ENCODE peak calls at places on chromosomes 2 and 18, in seven cellular contexts. One of them, this sample, is unnamed.

GRCh38 chr2:128384956-128385355 is 66.3 kb upstream of the HS6ST1 start:
- DNase-seq in GM23338: no peak
- DNase-seq in upper lobe of left lung: peak
- DNase-seq in SK-N-SH: no peak
- DNase-seq in K562: no peak
- DNase-seq in stomach: peak
- DNase-seq in transverse colon: no peak
- DNase-seq in this sample: no peak

GRCh38 chr18:55950379-55951166 is 362.6 kb upstream of the TCF4 start:
- DNase-seq in upper lobe of left lung: no peak
- DNase-seq in SK-N-SH: no peak
- DNase-seq in GM23338: no peak
- DNase-seq in transverse colon: no peak
- DNase-seq in K562: no peak
- DNase-seq in stomach: no peak
- DNase-seq in this sample: no peak

GRCh38 chr18:427005-427404 is 73.5 kb downstream of the COLEC12 start:
- DNase-seq in SK-N-SH: no peak
- DNase-seq in upper lobe of left lung: no peak
- DNase-seq in transverse colon: no peak
- DNase-seq in stomach: no peak
- DNase-seq in K562: no peak
- DNase-seq in GM23338: no peak
- DNase-seq in this sample: no peak

GRCh38 chr2:171793691-171794678 is 100.1 kb downstream of the SLC25A12 start:
- DNase-seq in GM23338: peak
- DNase-seq in SK-N-SH: no peak
- DNase-seq in transverse colon: no peak
- DNase-seq in upper lobe of left lung: no peak
- DNase-seq in K562: no peak
- DNase-seq in stomach: no peak
- DNase-seq in this sample: no peak

GRCh38 chr2:29166237-29166630 is 51.0 kb downstream of the CLIP4 start:
- DNase-seq in stomach: no peak
- DNase-seq in transverse colon: no peak
- DNase-seq in GM23338: no peak
- DNase-seq in K562: no peak
- DNase-seq in SK-N-SH: no peak
- DNase-seq in upper lobe of left lung: no peak
- DNase-seq in this sample: no peak

GRCh38 chr2:189657867-189658266 is 3.4 kb upstream of the ASNSD1 start:
- DNase-seq in stomach: peak
- DNase-seq in transverse colon: peak
- DNase-seq in upper lobe of left lung: peak
- DNase-seq in K562: no peak
- DNase-seq in SK-N-SH: no peak
- DNase-seq in GM23338: no peak
- DNase-seq in this sample: peak

GRCh38 chr18:10465157-10465990 is 10.9 kb downstream of the APCDD1 start:
- DNase-seq in stomach: no peak
- DNase-seq in transverse colon: no peak
- DNase-seq in GM23338: no peak
- DNase-seq in SK-N-SH: no peak
- DNase-seq in K562: no peak
- DNase-seq in upper lobe of left lung: no peak
- DNase-seq in this sample: no peak

GRCh38 chr2:28661589-28662001 is 90.0 kb upstream of the PPP1CB start:
- DNase-seq in upper lobe of left lung: peak
- DNase-seq in transverse colon: peak
- DNase-seq in GM23338: no peak
- DNase-seq in stomach: peak
- DNase-seq in K562: no peak
- DNase-seq in SK-N-SH: peak
- DNase-seq in this sample: no peak

GRCh38 chr2:9974344-9974743 is 22.9 kb downstream of the GRHL1 start:
- DNase-seq in transverse colon: no peak
- DNase-seq in SK-N-SH: no peak
- DNase-seq in K562: no peak
- DNase-seq in stomach: no peak
- DNase-seq in upper lobe of left lung: no peak
- DNase-seq in GM23338: no peak
- DNase-seq in this sample: no peak

GRCh38 chr2:174326880-174327558 is 7.7 kb upstream of the SP9 start:
- DNase-seq in upper lobe of left lung: no peak
- DNase-seq in GM23338: peak
- DNase-seq in stomach: no peak
- DNase-seq in K562: no peak
- DNase-seq in SK-N-SH: peak
- DNase-seq in transverse colon: no peak
- DNase-seq in this sample: no peak

GRCh38 chr2:238100049-238100820 is at the start of gene ESPNL:
- DNase-seq in stomach: peak
- DNase-seq in SK-N-SH: peak
- DNase-seq in GM23338: no peak
- DNase-seq in K562: peak
- DNase-seq in upper lobe of left lung: peak
- DNase-seq in transverse colon: no peak
- DNase-seq in this sample: no peak

GRCh38 chr2:227155395-227155794 is 8.6 kb downstream of the COL4A4 start:
- DNase-seq in upper lobe of left lung: no peak
- DNase-seq in K562: no peak
- DNase-seq in GM23338: peak
- DNase-seq in transverse colon: no peak
- DNase-seq in stomach: no peak
- DNase-seq in SK-N-SH: no peak
- DNase-seq in this sample: no peak

GRCh38 chr2:19059076-19059475 is 299.3 kb downstream of the OSR1 start:
- DNase-seq in upper lobe of left lung: peak
- DNase-seq in transverse colon: no peak
- DNase-seq in stomach: no peak
- DNase-seq in SK-N-SH: no peak
- DNase-seq in K562: no peak
- DNase-seq in GM23338: peak
- DNase-seq in this sample: no peak

GRCh38 chr2:63590621-63591408 is 2.1 kb downstream of the MDH1 start:
- DNase-seq in K562: peak
- DNase-seq in SK-N-SH: no peak
- DNase-seq in transverse colon: peak
- DNase-seq in upper lobe of left lung: peak
- DNase-seq in stomach: no peak
- DNase-seq in GM23338: no peak
- DNase-seq in this sample: peak

GRCh38 chr18:50079571-50080295 is 115.2 kb downstream of the MYO5B start:
- DNase-seq in stomach: peak
- DNase-seq in SK-N-SH: no peak
- DNase-seq in upper lobe of left lung: peak
- DNase-seq in K562: no peak
- DNase-seq in GM23338: no peak
- DNase-seq in transverse colon: peak
- DNase-seq in this sample: no peak

GRCh38 chr2:38515155-38516074 is 87.3 kb downstream of the HNRNPLL start:
- DNase-seq in SK-N-SH: no peak
- DNase-seq in GM23338: no peak
- DNase-seq in upper lobe of left lung: peak
- DNase-seq in transverse colon: peak
- DNase-seq in K562: peak
- DNase-seq in stomach: peak
- DNase-seq in this sample: peak

GRCh38 chr2:210531482-210531881 is 24.9 kb upstream of the CPS1 start:
- DNase-seq in transverse colon: no peak
- DNase-seq in SK-N-SH: no peak
- DNase-seq in upper lobe of left lung: no peak
- DNase-seq in stomach: no peak
- DNase-seq in K562: no peak
- DNase-seq in GM23338: no peak
- DNase-seq in this sample: no peak

GRCh38 chr18:62982600-62983251 is 267.4 kb downstream of the PHLPP1 start:
- DNase-seq in GM23338: peak
- DNase-seq in SK-N-SH: peak
- DNase-seq in transverse colon: peak
- DNase-seq in upper lobe of left lung: peak
- DNase-seq in K562: peak
- DNase-seq in stomach: peak
- DNase-seq in this sample: peak

GRCh38 chr2:223554923-223555322 is 47.2 kb downstream of the SCG2 start:
- DNase-seq in transverse colon: no peak
- DNase-seq in stomach: no peak
- DNase-seq in SK-N-SH: no peak
- DNase-seq in GM23338: peak
- DNase-seq in upper lobe of left lung: no peak
- DNase-seq in K562: no peak
- DNase-seq in this sample: peak

GRCh38 chr2:30422437-30422805 is 24.6 kb upstream of the LCLAT1 start:
- DNase-seq in upper lobe of left lung: peak
- DNase-seq in GM23338: no peak
- DNase-seq in transverse colon: peak
- DNase-seq in K562: no peak
- DNase-seq in stomach: peak
- DNase-seq in SK-N-SH: peak
- DNase-seq in this sample: no peak

GRCh38 chr18:36352384-36352783 is 54.9 kb downstream of the FHOD3 start:
- DNase-seq in SK-N-SH: no peak
- DNase-seq in stomach: no peak
- DNase-seq in K562: no peak
- DNase-seq in GM23338: no peak
- DNase-seq in transverse colon: no peak
- DNase-seq in upper lobe of left lung: no peak
- DNase-seq in this sample: no peak

GRCh38 chr2:33791625-33792024 is 192.5 kb upstream of the FAM98A start:
- DNase-seq in transverse colon: no peak
- DNase-seq in stomach: no peak
- DNase-seq in GM23338: no peak
- DNase-seq in upper lobe of left lung: peak
- DNase-seq in K562: no peak
- DNase-seq in SK-N-SH: no peak
- DNase-seq in this sample: no peak

GRCh38 chr2:120425014-120425413 is 79.1 kb downstream of the INHBB start:
- DNase-seq in SK-N-SH: no peak
- DNase-seq in transverse colon: no peak
- DNase-seq in upper lobe of left lung: no peak
- DNase-seq in GM23338: no peak
- DNase-seq in stomach: no peak
- DNase-seq in K562: no peak
- DNase-seq in this sample: no peak

GRCh38 chr2:219304223-219304622 is 5.0 kb downstream of the PTPRN start:
- DNase-seq in K562: no peak
- DNase-seq in SK-N-SH: no peak
- DNase-seq in GM23338: no peak
- DNase-seq in upper lobe of left lung: no peak
- DNase-seq in transverse colon: no peak
- DNase-seq in stomach: no peak
- DNase-seq in this sample: no peak
- H3K4me3 ChIP-seq in K562: no peak
- H3K4me3 ChIP-seq in SK-N-SH: no peak
- H3K4me3 ChIP-seq in GM23338: no peak
- H3K4me3 ChIP-seq in upper lobe of left lung: no peak
- H3K4me3 ChIP-seq in transverse colon: no peak
- H3K4me3 ChIP-seq in stomach: no peak
- H3K4me3 ChIP-seq in this sample: no peak

DNA sequence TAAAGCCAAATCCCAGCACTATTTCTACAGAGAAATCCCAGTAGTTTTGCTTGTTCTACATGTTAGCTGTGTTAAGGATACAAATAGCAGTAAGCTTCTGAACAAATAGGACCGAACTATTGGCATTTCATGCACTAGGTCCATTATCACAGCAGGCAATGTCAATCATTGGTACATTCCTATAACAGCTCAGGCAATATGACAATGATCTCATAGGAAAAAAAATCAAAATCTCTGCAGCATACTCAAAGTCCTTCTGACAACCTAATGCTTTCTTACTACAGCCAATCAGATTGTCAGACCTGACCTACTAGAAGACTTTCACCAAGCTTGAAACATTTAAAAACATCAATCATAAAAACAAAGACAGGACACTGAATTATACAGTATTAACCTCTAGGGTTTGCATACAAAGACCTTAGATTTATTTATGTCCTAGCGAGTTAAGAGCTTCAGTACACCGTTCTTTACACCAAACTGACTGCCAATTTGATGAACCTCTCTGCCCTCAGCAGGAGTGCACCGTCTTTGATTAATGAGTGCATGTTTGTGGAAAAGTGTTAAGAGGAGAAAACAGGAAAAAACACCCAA is 6.3 kb downstream of the BAZ2B start:
- DNase-seq in SK-N-SH: no peak
- DNase-seq in upper lobe of left lung: no peak
- DNase-seq in transverse colon: no peak
- DNase-seq in stomach: no peak
- DNase-seq in K562: no peak
- DNase-seq in GM23338: no peak
- DNase-seq in this sample: no peak
- TF ChIP-seq POLR2AphosphoS5 in SK-N-SH: no peak
- TF ChIP-seq POLR2AphosphoS5 in upper lobe of left lung: no peak
- TF ChIP-seq POLR2AphosphoS5 in transverse colon: no peak
- TF ChIP-seq POLR2AphosphoS5 in stomach: no peak
- TF ChIP-seq POLR2AphosphoS5 in K562: no peak
- TF ChIP-seq POLR2AphosphoS5 in GM23338: no peak
- TF ChIP-seq POLR2AphosphoS5 in this sample: no peak

DNA sequence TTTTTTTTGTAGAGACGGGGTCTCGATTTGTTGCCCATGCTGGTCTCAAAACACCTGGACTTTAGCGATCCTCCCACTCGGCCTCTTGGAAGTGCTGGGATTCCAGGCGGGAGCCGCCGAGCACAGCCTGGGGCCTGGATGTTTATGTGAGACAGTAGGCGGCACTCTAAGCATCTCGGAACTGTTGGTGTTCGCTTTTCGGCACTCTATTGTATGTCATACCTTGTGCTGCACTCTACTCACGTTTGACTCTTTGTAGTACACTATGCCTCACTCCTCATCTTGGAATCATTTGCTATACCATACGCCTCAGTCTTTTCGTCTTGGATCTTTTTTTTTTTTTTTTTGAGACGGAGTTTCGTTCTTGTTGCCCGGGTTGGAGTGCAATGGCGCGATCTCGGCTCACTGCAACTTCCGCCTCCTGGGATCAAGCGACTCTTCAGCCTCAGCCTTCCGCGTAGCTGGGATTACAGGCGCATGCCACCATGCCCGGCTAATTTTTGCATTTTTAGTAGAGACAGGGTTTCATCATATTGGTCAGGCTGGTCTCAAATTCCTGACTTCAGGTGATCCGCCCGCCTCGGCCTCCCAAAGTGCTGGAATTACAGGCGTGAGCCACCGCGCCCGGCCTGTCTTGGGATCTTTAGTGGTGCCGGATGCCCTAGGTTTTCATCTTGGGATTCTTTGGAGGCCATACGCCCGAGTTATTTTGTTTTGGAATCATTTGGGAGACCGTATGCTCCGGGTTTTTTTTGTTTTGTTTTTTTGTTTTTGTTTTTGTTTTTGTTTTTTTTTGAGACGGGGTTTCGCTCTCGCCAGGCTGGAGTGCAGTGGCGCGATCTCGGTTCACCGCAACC is 24.2 kb upstream of the ZDBF2 start:
- DNase-seq in upper lobe of left lung: no peak
- DNase-seq in transverse colon: no peak
- DNase-seq in GM23338: peak
- DNase-seq in K562: no peak
- DNase-seq in stomach: no peak
- DNase-seq in SK-N-SH: no peak
- DNase-seq in this sample: no peak
- H3K4me3 ChIP-seq in upper lobe of left lung: no peak
- H3K4me3 ChIP-seq in transverse colon: peak
- H3K4me3 ChIP-seq in GM23338: no peak
- H3K4me3 ChIP-seq in K562: no peak
- H3K4me3 ChIP-seq in stomach: peak
- H3K4me3 ChIP-seq in SK-N-SH: no peak
- H3K4me3 ChIP-seq in this sample: peak

GRCh38 chr2:88838165-88838635 is 146.7 kb downstream of the RPIA start:
- DNase-seq in SK-N-SH: no peak
- DNase-seq in K562: no peak
- DNase-seq in GM23338: no peak
- DNase-seq in upper lobe of left lung: no peak
- DNase-seq in stomach: no peak
- DNase-seq in transverse colon: peak
- DNase-seq in this sample: no peak
- TF ChIP-seq POLR2AphosphoS5 in SK-N-SH: no peak
- TF ChIP-seq POLR2AphosphoS5 in K562: no peak
- TF ChIP-seq POLR2AphosphoS5 in GM23338: no peak
- TF ChIP-seq POLR2AphosphoS5 in upper lobe of left lung: no peak
- TF ChIP-seq POLR2AphosphoS5 in stomach: no peak
- TF ChIP-seq POLR2AphosphoS5 in transverse colon: no peak
- TF ChIP-seq POLR2AphosphoS5 in this sample: no peak